ENCODE peak calls at places on chromosomes 11 and 22, in six cellular contexts. W is GDM1, T is GM19239, B is left lung, H is endothelial cell of umbilical vein, N is body of pancreas. M is an unnamed sample.

GRCh38 chr11:44333271-44334218 is 23.6 kb upstream of the ALX4 start:
- DNase-seq in W (no peak), T (no peak), B (no peak), H (no peak), N (no peak), M (no peak)

GRCh38 chr11:67615455-67616430 is 9.0 kb downstream of the NDUFV1 start:
- DNase-seq in W (peak; percentile 44), T (peak; percentile 63), B (no peak), H (no peak), N (peak; percentile 64), M (peak; percentile 77)

GRCh38 chr22:46366801-46367706 is 31.5 kb downstream of the TRMU start:
- DNase-seq in W (no peak), T (no peak), B (peak; percentile 72), H (no peak), N (peak; percentile 19), M (no peak)

GRCh38 chr11:70019576-70020011 is 58.5 kb upstream of the ANO1 start:
- DNase-seq in W (no peak), T (no peak), B (no peak), H (no peak), N (no peak), M (no peak)

GRCh38 chr11:35318977-35319925 is 100.1 kb downstream of the SLC1A2 start:
- DNase-seq in W (no peak), T (no peak), B (no peak), H (peak; percentile 27), N (no peak), M (no peak)

GRCh38 chr11:12421386-12421785 is 44.0 kb downstream of the PARVA start:
- DNase-seq in W (no peak), T (no peak), B (no peak), H (no peak), N (no peak), M (no peak)

GRCh38 chr11:118908931-118909618 is 16.7 kb downstream of the BCL9L start:
- DNase-seq in W (no peak), T (no peak), B (peak; percentile 82), H (peak; percentile 70), N (peak; percentile 81), M (no peak)

GRCh38 chr11:2517016-2517385 is 72.2 kb downstream of the KCNQ1 start:
- DNase-seq in W (no peak), T (no peak), B (peak; percentile 74), H (no peak), N (no peak), M (no peak)

GRCh38 chr22:45881524-45881875 is 95.5 kb downstream of the WNT7B start:
- DNase-seq in W (no peak), T (no peak), B (peak; percentile 31), H (no peak), N (no peak), M (no peak)

GRCh38 chr22:22031183-22031560 is 48.6 kb upstream of the TOP3B start:
- DNase-seq in W (no peak), T (no peak), B (no peak), H (no peak), N (no peak), M (no peak)

GRCh38 chr11:86067230-86068137 is 1.4 kb downstream of the PICALM start:
- DNase-seq in W (no peak), T (no peak), B (no peak), H (peak; percentile 56), N (no peak), M (no peak)

GRCh38 chr11:44016129-44016528 is 31.7 kb upstream of the ACCSL start:
- DNase-seq in W (no peak), T (no peak), B (no peak), H (no peak), N (peak; percentile 49), M (no peak)

GRCh38 chr11:16945671-16946469 is 68.3 kb downstream of the PLEKHA7 start:
- DNase-seq in W (peak; percentile 61), T (peak; percentile 53), B (no peak), H (peak; percentile 34), N (peak; percentile 77), M (peak; percentile 64)

GRCh38 chr11:116432301-116432700 is 340.5 kb downstream of the BUD13 start:
- DNase-seq in W (no peak), T (no peak), B (no peak), H (no peak), N (no peak), M (no peak)